ENCODE peak calls at places on chromosome 10, in nine cellular contexts. Q is stimulated activated effector memory CD8-positive, alpha-beta T cell treated with anti-CD3 and anti-CD28 coated beads, Interleukin-12 subunit alpha, Interleukin-12 subunit beta, amount 100 ng/mL, for 72 hours; X is T follicular helper cell; H is body of pancreas; K is stimulated activated CD8-positive, alpha-beta memory T cell treated with anti-CD3 and anti-CD28 coated beads, Interleukin-4, amount 100 ng/mL, for 1 hour; N is neural crest cell; Y is activated CD4-positive, CD25-positive, alpha-beta regulatory T cell treated with anti-CD3 and anti-CD28 coated beads, Interleukin-2, amount 50 U/mL, for 16 hours; G is stimulated activated CD4-positive, alpha-beta T cell treated with anti-CD3 and anti-CD28 coated beads, TNF-alpha, amount 100 ng/mL, for 48 hours; W is hepatic stellate cell. R is an unnamed sample.

GRCh38 chr10:93259126-93259525 is 185.4 kb downstream of the CYP26A1 start:
- DNase-seq in Q (no peak), X (no peak), H (no peak), K (no peak), N (no peak), Y (no peak), G (no peak), W (no peak), R (no peak)

GRCh38 chr10:21516270-21517131 is 9.0 kb downstream of the SKIDA1 start:
- DNase-seq in Q (peak), X (no peak), H (peak), K (no peak), N (no peak), Y (no peak), G (no peak), W (peak), R (peak)

GRCh38 chr10:98363188-98363587 is 51.8 kb downstream of the PYROXD2 start:
- DNase-seq in Q (no peak), X (no peak), H (peak), K (no peak), N (no peak), Y (no peak), G (no peak), W (no peak), R (no peak)

GRCh38 chr10:113566888-113567287 is 14.0 kb downstream of the HABP2 start:
- DNase-seq in Q (no peak), X (no peak), H (no peak), K (no peak), N (no peak), Y (no peak), G (no peak), W (no peak), R (no peak)

GRCh38 chr10:32054087-32054486 is 2.1 kb downstream of the KIF5B start:
- DNase-seq in Q (no peak), X (no peak), H (peak), K (no peak), N (no peak), Y (no peak), G (no peak), W (peak), R (peak)

GRCh38 chr10:48554668-48555067 is 50.2 kb downstream of the ARHGAP22 start:
- DNase-seq in Q (no peak), X (no peak), H (no peak), K (no peak), N (no peak), Y (no peak), G (no peak), W (no peak), R (no peak)

GRCh38 chr10:3365630-3366029 is 193.0 kb upstream of the PITRM1 start:
- DNase-seq in Q (no peak), X (no peak), H (no peak), K (no peak), N (no peak), Y (no peak), G (no peak), W (no peak), R (no peak)

GRCh38 chr10:31660301-31660700 is 268.3 kb downstream of the ARHGAP12 start:
- DNase-seq in Q (no peak), X (no peak), H (no peak), K (no peak), N (no peak), Y (no peak), G (no peak), W (no peak), R (no peak)

GRCh38 chr10:113983552-113983951 is 60.1 kb upstream of the ADRB1 start:
- DNase-seq in Q (no peak), X (no peak), H (no peak), K (no peak), N (no peak), Y (no peak), G (no peak), W (no peak), R (no peak)

GRCh38 chr10:132961-133898 is 2.0 kb upstream of the ZMYND11 start:
- DNase-seq in Q (no peak), X (no peak), H (no peak), K (no peak), N (no peak), Y (no peak), G (no peak), W (peak), R (peak)

GRCh38 chr10:125011926-125012705 is 70.2 kb downstream of the ZRANB1 start:
- DNase-seq in Q (no peak), X (no peak), H (no peak), K (no peak), N (no peak), Y (no peak), G (no peak), W (peak), R (no peak)

GRCh38 chr10:119341236-119342016 is 134.1 kb downstream of the GRK5 start:
- DNase-seq in Q (peak), X (no peak), H (no peak), K (peak), N (no peak), Y (no peak), G (peak), W (peak), R (peak)

GRCh38 chr10:35635576-35635975 is 6.5 kb downstream of the FZD8 start:
- DNase-seq in Q (peak), X (no peak), H (peak), K (no peak), N (peak), Y (no peak), G (peak), W (peak), R (peak)

GRCh38 chr10:74925716-74926115 is 99.3 kb downstream of the KAT6B start:
- DNase-seq in Q (no peak), X (no peak), H (no peak), K (no peak), N (no peak), Y (no peak), G (no peak), W (no peak), R (no peak)

GRCh38 chr10:78342787-78343186 is 309.1 kb downstream of the RPS24 start:
- DNase-seq in Q (no peak), X (no peak), H (peak), K (no peak), N (no peak), Y (no peak), G (no peak), W (no peak), R (no peak)

GRCh38 chr10:32411797-32412498 is 34.0 kb upstream of the CCDC7 start:
- DNase-seq in Q (no peak), X (no peak), H (no peak), K (no peak), N (no peak), Y (no peak), G (no peak), W (no peak), R (no peak)

GRCh38 chr10:118966131-118967125 is 63.1 kb upstream of the NANOS1 start:
- DNase-seq in Q (no peak), X (no peak), H (no peak), K (no peak), N (no peak), Y (no peak), G (no peak), W (no peak), R (no peak)

GRCh38 chr10:93006435-93007039 is 54.1 kb upstream of the CYP26C1 start:
- DNase-seq in Q (no peak), X (no peak), H (no peak), K (no peak), N (no peak), Y (no peak), G (no peak), W (peak), R (peak)

GRCh38 chr10:19021162-19021561 is 27.4 kb upstream of the MALRD1 start:
- DNase-seq in Q (no peak), X (no peak), H (no peak), K (no peak), N (no peak), Y (no peak), G (no peak), W (no peak), R (no peak)

GRCh38 chr10:79393924-79394610 is 46.8 kb downstream of the PPIF start:
- DNase-seq in Q (no peak), X (no peak), H (peak), K (no peak), N (no peak), Y (no peak), G (no peak), W (no peak), R (no peak)

GRCh38 chr10:22911889-22912762 is 15.7 kb upstream of the ARMC3 start:
- DNase-seq in Q (no peak), X (no peak), H (peak), K (no peak), N (no peak), Y (no peak), G (no peak), W (no peak), R (peak)

GRCh38 chr10:124152781-124153600 is 59.6 kb upstream of the CHST15 start:
- DNase-seq in Q (no peak), X (peak), H (peak), K (no peak), N (peak), Y (no peak), G (peak), W (peak), R (peak)

GRCh38 chr10:24408365-24408764 is 199.4 kb downstream of the KIAA1217 start:
- DNase-seq in Q (no peak), X (no peak), H (no peak), K (no peak), N (no peak), Y (no peak), G (no peak), W (no peak), R (no peak)

GRCh38 chr10:51257511-51258248 is 183.4 kb downstream of the PRKG1 start:
- DNase-seq in Q (no peak), X (no peak), H (no peak), K (no peak), N (no peak), Y (no peak), G (no peak), W (no peak), R (no peak)

GRCh38 chr10:79089579-79090110 is 20.9 kb downstream of the ZMIZ1 start:
- DNase-seq in Q (no peak), X (no peak), H (no peak), K (no peak), N (no peak), Y (no peak), G (no peak), W (no peak), R (no peak)

GRCh38 chr10:24209421-24209770 is 458 bp downstream of the KIAA1217 start:
- DNase-seq in Q (no peak), X (no peak), H (no peak), K (no peak), N (no peak), Y (no peak), G (peak), W (peak), R (no peak)

GRCh38 chr10:80924063-80924952 is 386.6 kb downstream of the SH2D4B start:
- DNase-seq in Q (no peak), X (no peak), H (peak), K (no peak), N (peak), Y (no peak), G (peak), W (no peak), R (peak)

GRCh38 chr10:30999084-30999712 is 32.5 kb downstream of the ZNF438 start:
- DNase-seq in Q (no peak), X (no peak), H (no peak), K (no peak), N (no peak), Y (no peak), G (no peak), W (no peak), R (peak)